ENCODE peak calls at places on chromosomes 3 and 15, in nine cellular contexts. R is heart left ventricle, N is adrenal gland, O is IMR-90, F is breast epithelium, H is stomach, M is body of pancreas, X is tibial nerve, V is transverse colon. K is an unnamed sample. For H3K27me3, the result is how much of the 10 kb centered on the place peaks cover.

GRCh38 chr3:109339714-109340648 is 2.6 kb upstream of the DPPA4 start:
- DNase-seq in R (no peak), N (no peak), O (no peak), F (no peak), H (no peak), M (no peak), X (no peak), V (no peak), K (no peak)

GRCh38 chr3:160720123-160720746 is 35.8 kb upstream of the PPM1L start:
- DNase-seq in R (no peak), N (no peak), O (no peak), F (no peak), H (no peak), M (peak), X (no peak), V (no peak), K (no peak)

GRCh38 chr15:100945006-100945405 is 25.8 kb downstream of the LRRK1 start:
- DNase-seq in R (no peak), N (no peak), O (peak), F (no peak), H (no peak), M (no peak), X (no peak), V (no peak), K (no peak)

GRCh38 chr15:63462053-63462452 is 42.3 kb upstream of the USP3 start:
- DNase-seq in R (no peak), N (no peak), O (peak), F (no peak), H (no peak), M (no peak), X (no peak), V (no peak), K (no peak)

GRCh38 chr3:95277614-95278013 is 1214.8 kb downstream of the NSUN3 start:
- DNase-seq in R (no peak), N (no peak), O (no peak), F (no peak), H (no peak), M (no peak), X (no peak), V (no peak), K (no peak)

GRCh38 chr15:27124287-27124830 is 153.4 kb downstream of the GABRG3 start:
- DNase-seq in R (no peak), N (no peak), O (no peak), F (no peak), H (no peak), M (no peak), X (no peak), V (no peak), K (no peak)

GRCh38 chr15:68344600-68344999 is 67.1 kb downstream of the FEM1B start:
- DNase-seq in R (no peak), N (no peak), O (no peak), F (no peak), H (no peak), M (no peak), X (no peak), V (no peak), K (no peak)

GRCh38 chr3:4474683-4475490 is 7.8 kb upstream of the SUMF1 start:
- DNase-seq in R (peak), N (peak), O (peak), F (no peak), H (no peak), M (peak), X (no peak), V (no peak), K (no peak)

GRCh38 chr15:33358303-33358702 is 47.5 kb downstream of the RYR3 start:
- DNase-seq in R (no peak), N (no peak), O (no peak), F (no peak), H (no peak), M (no peak), X (no peak), V (no peak), K (no peak)

GRCh38 chr3:169813757-169814517 is 1.2 kb upstream of the LRRC34 start:
- DNase-seq in R (no peak), N (peak), O (no peak), F (no peak), H (peak), M (peak), X (peak), V (peak), K (peak)

GRCh38 chr15:87155771-87156170 is 1076.1 kb downstream of the AGBL1 start:
- DNase-seq in R (no peak), N (no peak), O (no peak), F (no peak), H (no peak), M (no peak), X (no peak), V (no peak), K (no peak)

GRCh38 chr15:70056091-70056680 is 41.5 kb downstream of the TLE3 start:
- DNase-seq in R (no peak), N (no peak), O (no peak), F (no peak), H (no peak), M (no peak), X (no peak), V (no peak), K (peak)

GRCh38 chr3:63975705-63976104 is 47.6 kb downstream of the PSMD6 start:
- DNase-seq in R (peak), N (peak), O (no peak), F (no peak), H (no peak), M (peak), X (peak), V (no peak), K (no peak)

GRCh38 chr3:99325407-99325806 is 313.0 kb upstream of the COL8A1 start:
- DNase-seq in R (no peak), N (no peak), O (peak), F (no peak), H (no peak), M (no peak), X (no peak), V (no peak), K (no peak)

GRCh38 chr3:71444861-71445259 is 138.7 kb downstream of the FOXP1 start:
- DNase-seq in R (no peak), N (no peak), O (no peak), F (no peak), H (no peak), M (no peak), X (no peak), V (no peak), K (no peak)

GRCh38 chr3:24377218-24377993 is 117.2 kb downstream of the THRB start:
- DNase-seq in R (no peak), N (peak), O (no peak), F (no peak), H (no peak), M (no peak), X (no peak), V (no peak), K (no peak)

GRCh38 chr15:71443538-71443937 is 328.3 kb downstream of the THSD4 start:
- DNase-seq in R (no peak), N (peak), O (peak), F (no peak), H (peak), M (peak), X (peak), V (peak), K (peak)

GRCh38 chr15:85642054-85642692 is 152.6 kb downstream of the KLHL25 start:
- DNase-seq in R (no peak), N (no peak), O (no peak), F (no peak), H (no peak), M (no peak), X (no peak), V (no peak), K (peak)

GRCh38 chr3:134446800-134447199 is 39.0 kb downstream of the ANAPC13 start:
- DNase-seq in R (no peak), N (peak), O (peak), F (peak), H (no peak), M (no peak), X (no peak), V (no peak), K (no peak)

GRCh38 chr3:53255360-53255774 is 455 bp downstream of the TKT start:
- DNase-seq in R (peak), N (peak), O (no peak), F (no peak), H (peak), M (peak), X (no peak), V (peak), K (peak)

GRCh38 chr3:39637807-39638206 is 170.3 kb downstream of the MOBP start:
- DNase-seq in R (no peak), N (peak), O (peak), F (no peak), H (no peak), M (no peak), X (no peak), V (no peak), K (no peak)

GRCh38 chr3:118804959-118805358 is 229.7 kb downstream of the IGSF11 start:
- DNase-seq in R (no peak), N (no peak), O (no peak), F (no peak), H (no peak), M (no peak), X (no peak), V (no peak), K (no peak)

GRCh38 chr3:86801921-86802320 is 189.0 kb downstream of the VGLL3 start:
- DNase-seq in R (no peak), N (no peak), O (peak), F (no peak), H (no peak), M (no peak), X (no peak), V (no peak), K (no peak)

GRCh38 chr3:16801698-16802097 is 83.1 kb upstream of the PLCL2 start:
- DNase-seq in R (no peak), N (no peak), O (peak), F (no peak), H (no peak), M (no peak), X (no peak), V (no peak), K (no peak)

GRCh38 chr3:184663756-184664155 is 48.1 kb downstream of the MAGEF1 start:
- DNase-seq in R (no peak), N (no peak), O (no peak), F (no peak), H (no peak), M (no peak), X (no peak), V (no peak), K (no peak)

GRCh38 chr3:114496874-114497273 is 203.0 kb downstream of the TIGIT start:
- DNase-seq in R (no peak), N (peak), O (peak), F (no peak), H (no peak), M (no peak), X (no peak), V (no peak), K (no peak)

GRCh38 chr3:78645628-78646310 is 1122.0 kb downstream of the ROBO1 start:
- DNase-seq in R (no peak), N (no peak), O (peak), F (no peak), H (no peak), M (no peak), X (peak), V (no peak), K (no peak)

GRCh38 chr3:114178770-114179368 is at the start of gene DRD3:
- DNase-seq in R (no peak), N (peak), O (peak), F (no peak), H (no peak), M (no peak), X (no peak), V (no peak), K (no peak)

GRCh38 chr3:160981217-160981938 is 123.8 kb downstream of the B3GALNT1 start:
- DNase-seq in R (peak), N (peak), O (no peak), F (no peak), H (no peak), M (no peak), X (peak), V (no peak), K (no peak)

GRCh38 chr15:29822685-29823459 is 604 bp upstream of the TJP1 start:
- DNase-seq in R (peak), N (peak), O (peak), F (peak), H (peak), M (peak), X (no peak), V (peak), K (peak)

GRCh38 chr15:29820802-29821160 is 1.5 kb downstream of the TJP1 start:
- DNase-seq in R (no peak), N (no peak), O (peak), F (no peak), H (no peak), M (no peak), X (no peak), V (no peak), K (no peak)

GRCh38 chr15:29822100-29822684 is at the start of gene TJP1:
- DNase-seq in R (peak), N (peak), O (peak), F (peak), H (peak), M (peak), X (peak), V (peak), K (peak)

GRCh38 chr15:29819979-29820801 is 2.1 kb downstream of the TJP1 start:
- DNase-seq in R (no peak), N (no peak), O (peak), F (no peak), H (no peak), M (no peak), X (no peak), V (no peak), K (no peak)

GRCh38 chr15:29821416-29822099 is 710 bp downstream of the TJP1 start:
- DNase-seq in R (peak), N (peak), O (peak), F (peak), H (peak), M (peak), X (peak), V (peak), K (peak)
- TF ChIP-seq POLR2A in R (no peak), N (peak), O (no peak), F (peak), H (peak), M (peak), X (no peak), V (peak), K (no peak)

DNA sequence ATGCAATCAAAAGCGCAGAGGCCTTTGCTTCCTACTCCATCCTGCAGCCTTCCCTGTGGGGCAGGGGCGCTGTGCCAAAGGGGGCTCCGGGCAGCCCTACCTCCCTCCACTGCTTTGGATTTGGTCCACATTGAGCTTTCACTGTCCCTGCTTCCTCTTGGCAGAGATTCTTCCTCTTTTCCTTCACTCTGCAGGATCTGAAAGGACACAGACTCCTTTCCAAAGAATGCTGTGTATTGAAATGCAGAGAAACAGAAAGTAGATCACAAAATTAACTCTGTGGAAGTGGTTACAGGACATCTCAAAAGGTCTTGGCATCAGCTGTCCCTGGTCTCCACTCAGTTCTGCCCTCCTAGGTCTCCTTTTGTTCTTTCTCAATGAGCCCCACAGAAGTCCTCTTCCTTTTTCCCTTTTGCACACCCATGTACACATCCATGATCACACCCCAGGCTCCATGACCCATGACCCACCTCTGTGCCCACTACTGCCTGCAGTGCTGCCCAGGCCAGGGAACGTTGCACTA is 64.1 kb downstream of the CCR1 start:
- DNase-seq in R (no peak), N (peak), O (no peak), F (no peak), H (no peak), M (no peak), X (no peak), V (no peak), K (no peak)
- H3K27ac ChIP-seq in R (no peak), N (no peak), O (no peak), F (peak), H (no peak), M (no peak), X (no peak), V (no peak), K (no peak)

GRCh38 chr15:28861031-28861534 is 12.6 kb upstream of the GOLGA6L7 start:
- DNase-seq in R (no peak), N (no peak), O (peak), F (no peak), H (no peak), M (no peak), X (peak), V (no peak), K (no peak)
- H3K27me3 ChIP-seq in R (under half), N (under half), O (under half), F (under half), H (under half), M (under half), X (under half), V (under half), K (under half)

GRCh38 chr3:49663831-49664230 is 10.3 kb upstream of the APEH start:
- DNase-seq in R (no peak), N (no peak), O (no peak), F (no peak), H (no peak), M (no peak), X (no peak), V (no peak), K (no peak)
- TF ChIP-seq POLR2A in R (no peak), N (no peak), O (no peak), F (no peak), H (no peak), M (no peak), X (no peak), V (no peak), K (no peak)

DNA sequence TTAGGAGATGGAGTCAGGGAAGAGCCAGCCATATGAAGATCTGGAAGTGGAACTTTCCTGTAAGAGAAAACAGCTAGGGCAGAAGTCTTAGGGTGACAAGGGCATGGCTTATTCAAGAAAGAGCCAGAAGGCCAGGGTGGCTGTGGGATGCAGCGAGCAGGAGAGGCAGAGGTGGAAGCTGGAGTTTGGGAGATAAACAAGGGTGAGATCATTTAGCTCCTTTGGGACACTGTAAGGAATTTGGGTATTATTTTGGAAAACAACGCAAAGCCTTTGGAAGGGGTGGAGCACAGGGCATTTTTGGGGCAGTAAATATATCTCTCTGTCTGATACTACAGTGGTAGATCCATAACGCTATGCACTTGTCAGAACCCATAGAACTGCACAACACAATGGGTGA is 5.0 kb upstream of the IL16 start:
- DNase-seq in R (no peak), N (no peak), O (no peak), F (no peak), H (no peak), M (no peak), X (no peak), V (no peak), K (no peak)
- H3K27ac ChIP-seq in R (peak), N (no peak), O (peak), F (peak), H (peak), M (no peak), X (peak), V (peak), K (no peak)

GRCh38 chr15:94242257-94242656 is 10.9 kb downstream of the MCTP2 start:
- DNase-seq in R (no peak), N (no peak), O (no peak), F (no peak), H (no peak), M (no peak), X (no peak), V (no peak), K (no peak)

GRCh38 chr15:94240486-94240885 is 9.1 kb downstream of the MCTP2 start:
- DNase-seq in R (no peak), N (no peak), O (no peak), F (no peak), H (no peak), M (no peak), X (no peak), V (no peak), K (no peak)

GRCh38 chr15:94243418-94243817 is 12.1 kb downstream of the MCTP2 start:
- DNase-seq in R (no peak), N (no peak), O (no peak), F (no peak), H (no peak), M (no peak), X (no peak), V (no peak), K (no peak)

GRCh38 chr15:94247789-94248638 is 16.7 kb downstream of the MCTP2 start:
- DNase-seq in R (no peak), N (no peak), O (no peak), F (no peak), H (no peak), M (peak), X (no peak), V (no peak), K (no peak)

GRCh38 chr15:94246016-94246415 is 14.7 kb downstream of the MCTP2 start:
- DNase-seq in R (no peak), N (no peak), O (no peak), F (no peak), H (no peak), M (no peak), X (no peak), V (no peak), K (no peak)
- H3K27me3 ChIP-seq in R (under half), N (under half), O (under half), F (under half), H (under half), M (under half), X (under half), V (under half), K (under half)

DNA sequence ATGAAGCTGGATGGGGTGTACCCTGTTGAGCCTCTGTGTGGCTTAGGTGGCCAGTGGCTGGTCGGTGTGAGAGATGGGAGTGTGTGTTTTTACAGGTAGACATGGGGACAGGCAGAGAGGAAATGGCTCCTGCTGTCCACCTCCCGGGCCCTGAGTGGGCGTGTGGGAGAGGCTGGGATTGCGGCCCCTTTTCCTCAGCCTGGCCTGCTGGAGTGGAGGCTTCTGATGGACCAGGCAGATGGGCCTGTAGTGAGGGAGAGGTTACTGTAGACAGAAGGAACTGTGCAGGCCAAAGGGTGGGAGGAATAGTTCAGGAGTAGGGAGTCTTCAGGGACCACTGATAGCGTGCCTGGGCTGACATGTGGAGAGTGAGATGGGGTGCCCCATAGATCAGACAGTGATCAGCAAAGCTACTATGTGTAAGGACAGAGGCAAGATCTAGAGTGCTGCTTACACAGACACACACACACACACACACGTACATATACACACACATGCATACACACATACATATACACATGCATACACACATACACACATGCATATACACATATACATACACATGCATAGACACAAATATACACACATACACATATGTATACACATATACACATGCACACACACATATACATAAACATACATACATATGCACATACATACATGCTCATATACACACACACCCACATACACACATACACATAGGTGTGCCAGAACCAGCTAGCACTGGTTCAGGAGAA is 26.4 kb downstream of the ACAA1 start:
- DNase-seq in R (no peak), N (no peak), O (no peak), F (no peak), H (peak), M (no peak), X (no peak), V (no peak), K (no peak)
- TF ChIP-seq POLR2A in R (no peak), N (no peak), O (no peak), F (no peak), H (no peak), M (no peak), X (no peak), V (no peak), K (no peak)

GRCh38 chr3:65846936-65847335 is 191.8 kb downstream of the MAGI1 start:
- DNase-seq in R (no peak), N (no peak), O (peak), F (no peak), H (no peak), M (no peak), X (no peak), V (no peak), K (no peak)
- H3K27ac ChIP-seq in R (no peak), N (no peak), O (no peak), F (no peak), H (no peak), M (no peak), X (no peak), V (no peak), K (no peak)

GRCh38 chr15:43316007-43316968 is 14.1 kb downstream of the LCMT2 start:
- DNase-seq in R (no peak), N (no peak), O (peak), F (no peak), H (no peak), M (no peak), X (peak), V (peak), K (no peak)

GRCh38 chr15:43316969-43317346 is 13.4 kb downstream of the LCMT2 start:
- DNase-seq in R (no peak), N (no peak), O (no peak), F (no peak), H (no peak), M (no peak), X (no peak), V (no peak), K (no peak)

GRCh38 chr15:43318990-43319771 is 11.2 kb downstream of the LCMT2 start:
- DNase-seq in R (no peak), N (no peak), O (no peak), F (no peak), H (no peak), M (no peak), X (no peak), V (no peak), K (no peak)

GRCh38 chr15:43312378-43312777 is 18.0 kb downstream of the LCMT2 start:
- DNase-seq in R (no peak), N (no peak), O (no peak), F (no peak), H (no peak), M (no peak), X (no peak), V (no peak), K (no peak)

GRCh38 chr15:43317566-43318184 is 12.7 kb downstream of the LCMT2 start:
- DNase-seq in R (no peak), N (no peak), O (no peak), F (no peak), H (no peak), M (no peak), X (no peak), V (no peak), K (no peak)
- H3K27me3 ChIP-seq in R (under half), N (under half), O (under half), F (under half), H (under half), M (under half), X (under half), V (under half), K (under half)